ENCODE peak calls at places on chromosomes 12 and 14, in four cellular contexts. T, W, P and O are unnamed samples.

GRCh38 chr12:98421336-98421735 is 94.1 kb upstream of the TMPO start:
- DNase-seq in T (no peak), W (no peak), P (no peak), O (no peak)

GRCh38 chr14:88129306-88130056 is 124.5 kb downstream of the GPR65 start:
- DNase-seq in T (peak; percentile 95), W (no peak), P (peak; percentile 56), O (peak; percentile 46)

GRCh38 chr12:1488908-1489381 is 105.4 kb downstream of the FBXL14 start:
- DNase-seq in T (peak; percentile 77), W (no peak), P (peak; percentile 20), O (peak; percentile 54)

GRCh38 chr12:52370906-52371608 is 3.8 kb upstream of the KRT85 start:
- DNase-seq in T (peak; percentile 70), W (no peak), P (no peak), O (peak; percentile 86)

GRCh38 chr14:94601961-94602391 is 10.2 kb upstream of the SERPINA3 start:
- DNase-seq in T (peak; percentile 96), W (no peak), P (peak; percentile 14), O (peak; percentile 90)

GRCh38 chr14:41350476-41350875 is 256.2 kb upstream of the LRFN5 start:
- DNase-seq in T (no peak), W (no peak), P (no peak), O (no peak)

GRCh38 chr12:109443794-109444193 is 33.3 kb downstream of the KCTD10 start:
- DNase-seq in T (peak; percentile 47), W (no peak), P (no peak), O (peak; percentile 29)

GRCh38 chr12:42094277-42094676 is 50.4 kb downstream of the GXYLT1 start:
- DNase-seq in T (peak; percentile 72), W (no peak), P (peak; percentile 38), O (peak; percentile 28)

GRCh38 chr14:41285193-41285748 is 321.4 kb upstream of the LRFN5 start:
- DNase-seq in T (peak; percentile 30), W (peak; percentile 61), P (peak; percentile 17), O (peak; percentile 25)

GRCh38 chr14:31090872-31091764 is 64.9 kb upstream of the STRN3 start:
- DNase-seq in T (peak; percentile 96), W (peak; percentile 22), P (no peak), O (peak; percentile 94)

GRCh38 chr14:77125275-77126073 is 16.1 kb downstream of the ZDHHC22 start:
- DNase-seq in T (no peak), W (peak; percentile 41), P (no peak), O (no peak)

GRCh38 chr14:72476657-72477499 is 417.0 kb downstream of the DPF3 start:
- DNase-seq in T (peak; percentile 66), W (no peak), P (peak; percentile 16), O (peak; percentile 73)